ENCODE peak calls at places on chromosomes 11 and 22, in four cellular contexts. One of them, this sample, is unnamed.

GRCh38 chr11:86228967-86229330 is 15.6 kb upstream of the EED start:
- DNase-seq in pancreas: no peak
- DNase-seq in tibial nerve: no peak
- DNase-seq in GM23248: no peak
- DNase-seq in this sample: no peak

GRCh38 chr11:57567512-57568329 is at the start of gene UBE2L6:
- DNase-seq in tibial nerve: peak; percentile 40
- DNase-seq in GM23248: peak; percentile 90
- DNase-seq in pancreas: peak; percentile 84
- DNase-seq in this sample: peak; percentile 53

GRCh38 chr22:22666307-22667091 is 22.1 kb downstream of the GGTLC2 start:
- DNase-seq in pancreas: no peak
- DNase-seq in tibial nerve: no peak
- DNase-seq in GM23248: peak; percentile 60
- DNase-seq in this sample: peak; percentile 71

GRCh38 chr11:2517016-2517385 is 72.2 kb downstream of the KCNQ1 start:
- DNase-seq in GM23248: no peak
- DNase-seq in pancreas: peak; percentile 52
- DNase-seq in tibial nerve: no peak
- DNase-seq in this sample: peak; percentile 11

GRCh38 chr22:31646186-31647019 is 15.6 kb downstream of the PISD start:
- DNase-seq in pancreas: no peak
- DNase-seq in tibial nerve: no peak
- DNase-seq in GM23248: peak; percentile 95
- DNase-seq in this sample: no peak

GRCh38 chr11:59173080-59173963 is 1.4 kb downstream of the DTX4 start:
- DNase-seq in tibial nerve: no peak
- DNase-seq in pancreas: peak; percentile 78
- DNase-seq in GM23248: peak; percentile 49
- DNase-seq in this sample: peak; percentile 71

GRCh38 chr22:23431337-23432072 is 148.6 kb downstream of the IGLL1 start:
- DNase-seq in pancreas: no peak
- DNase-seq in tibial nerve: no peak
- DNase-seq in GM23248: no peak
- DNase-seq in this sample: no peak

GRCh38 chr22:22462813-22463567 is 45.6 kb downstream of the ZNF280B start:
- DNase-seq in pancreas: no peak
- DNase-seq in GM23248: peak; percentile 32
- DNase-seq in tibial nerve: no peak
- DNase-seq in this sample: no peak

GRCh38 chr11:61896665-61897386 is 5.5 kb upstream of the FADS3 start:
- DNase-seq in pancreas: no peak
- DNase-seq in tibial nerve: no peak
- DNase-seq in GM23248: no peak
- DNase-seq in this sample: no peak

GRCh38 chr11:103633037-103633788 is 403.2 kb upstream of the DDI1 start:
- DNase-seq in pancreas: no peak
- DNase-seq in tibial nerve: no peak
- DNase-seq in GM23248: peak; percentile 56
- DNase-seq in this sample: no peak

GRCh38 chr22:45450931-45451651 is 37.6 kb downstream of the RIBC2 start:
- DNase-seq in pancreas: no peak
- DNase-seq in GM23248: peak; percentile 91
- DNase-seq in tibial nerve: peak; percentile 76
- DNase-seq in this sample: no peak

GRCh38 chr22:42641801-42642413 is 1.5 kb upstream of the ATP5MGL start:
- DNase-seq in pancreas: no peak
- DNase-seq in GM23248: no peak
- DNase-seq in tibial nerve: no peak
- DNase-seq in this sample: no peak

GRCh38 chr22:25223269-25223850 is 3.9 kb downstream of the CRYBB2 start:
- DNase-seq in pancreas: no peak
- DNase-seq in tibial nerve: no peak
- DNase-seq in GM23248: no peak
- DNase-seq in this sample: no peak

GRCh38 chr11:92269021-92269420 is 44.4 kb downstream of the FAT3 start:
- DNase-seq in GM23248: peak; percentile 64
- DNase-seq in pancreas: no peak
- DNase-seq in tibial nerve: no peak
- DNase-seq in this sample: no peak

GRCh38 chr22:10727393-10727792 is 4800.6 kb upstream of the OR11H1 start:
- DNase-seq in GM23248: no peak
- DNase-seq in tibial nerve: no peak
- DNase-seq in pancreas: no peak
- DNase-seq in this sample: no peak
- H3K9me3 ChIP-seq in GM23248: no peaks in the 10 kb centered on the region
- H3K9me3 ChIP-seq in tibial nerve: peaks cover 17% of the 10 kb centered on the region
- H3K9me3 ChIP-seq in pancreas: no peaks in the 10 kb centered on the region
- H3K9me3 ChIP-seq in this sample: peaks cover 96% of the 10 kb centered on the region

GRCh38 chr11:71065794-71066193 is 186.6 kb downstream of the SHANK2 start:
- DNase-seq in GM23248: no peak
- DNase-seq in tibial nerve: no peak
- DNase-seq in pancreas: no peak
- DNase-seq in this sample: no peak

GRCh38 chr11:71064702-71065515 is 187.5 kb downstream of the SHANK2 start:
- DNase-seq in pancreas: no peak
- DNase-seq in GM23248: no peak
- DNase-seq in tibial nerve: no peak
- DNase-seq in this sample: no peak

GRCh38 chr11:71062199-71062598 is 190.2 kb downstream of the SHANK2 start:
- DNase-seq in pancreas: no peak
- DNase-seq in tibial nerve: no peak
- DNase-seq in GM23248: no peak
- DNase-seq in this sample: no peak

GRCh38 chr11:71064183-71064582 is 188.2 kb downstream of the SHANK2 start:
- DNase-seq in pancreas: no peak
- DNase-seq in GM23248: no peak
- DNase-seq in tibial nerve: no peak
- DNase-seq in this sample: no peak

DNA sequence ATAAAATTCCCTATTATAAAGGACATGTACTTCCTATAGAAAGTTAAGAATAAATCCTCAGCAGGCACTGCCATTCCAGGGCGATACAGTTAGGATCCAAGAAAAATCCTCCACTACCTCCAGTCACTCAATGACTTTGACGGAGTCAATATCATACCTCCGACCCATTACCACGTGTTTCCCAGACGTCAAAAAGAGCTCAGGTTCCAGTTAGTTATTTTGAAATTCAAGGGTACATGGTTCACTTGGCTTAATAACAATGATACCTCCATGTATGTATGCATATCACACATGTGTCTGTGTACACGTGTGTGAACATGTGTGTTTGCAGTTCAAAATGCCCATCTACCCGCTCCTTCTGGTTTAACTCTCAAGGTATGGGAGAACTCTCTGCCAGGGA is 189.2 kb downstream of the SHANK2 start:
- DNase-seq in tibial nerve: no peak
- DNase-seq in GM23248: no peak
- DNase-seq in pancreas: no peak
- DNase-seq in this sample: no peak
- H3K9me3 ChIP-seq in tibial nerve: no peaks in the 10 kb centered on the region
- H3K9me3 ChIP-seq in GM23248: no peaks in the 10 kb centered on the region
- H3K9me3 ChIP-seq in pancreas: no peaks in the 10 kb centered on the region
- H3K9me3 ChIP-seq in this sample: no peaks in the 10 kb centered on the region

GRCh38 chr11:17371614-17372013 is 16.8 kb downstream of the KCNJ11 start:
- DNase-seq in GM23248: peak; percentile 44
- DNase-seq in pancreas: no peak
- DNase-seq in tibial nerve: no peak
- DNase-seq in this sample: no peak
- H3K9me3 ChIP-seq in GM23248: no peaks in the 10 kb centered on the region
- H3K9me3 ChIP-seq in pancreas: peaks cover 3% of the 10 kb centered on the region
- H3K9me3 ChIP-seq in tibial nerve: peaks cover 20% of the 10 kb centered on the region
- H3K9me3 ChIP-seq in this sample: peaks cover 52% of the 10 kb centered on the region

DNA sequence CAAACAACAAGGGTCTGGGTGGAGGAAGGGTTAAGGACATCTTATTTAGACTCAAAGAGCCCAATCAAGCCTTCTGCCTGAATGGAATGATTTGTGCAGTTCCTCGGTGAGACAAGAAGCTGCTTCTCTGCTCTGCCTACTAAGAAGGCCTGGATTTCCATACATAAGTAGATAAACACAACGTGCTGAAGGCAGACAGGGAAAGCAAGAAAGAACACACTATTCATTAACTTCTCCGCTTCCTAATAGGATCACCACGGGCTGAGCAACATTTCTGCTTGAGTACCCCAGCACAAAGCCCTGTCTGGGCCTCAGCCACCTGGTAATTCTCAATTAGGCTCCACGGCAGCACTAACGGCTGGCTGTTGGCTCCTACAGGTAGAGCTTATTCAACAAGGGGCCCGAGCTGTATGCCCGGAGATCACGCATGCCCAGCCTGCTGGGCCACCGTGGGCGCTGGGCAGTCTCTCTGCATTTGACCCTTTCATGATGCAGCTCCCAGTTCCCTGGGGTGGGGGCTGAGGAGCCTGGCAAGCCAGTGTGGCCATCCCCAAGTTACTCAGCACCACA is 1156.6 kb downstream of the TBC1D22A start:
- DNase-seq in tibial nerve: no peak
- DNase-seq in pancreas: no peak
- DNase-seq in GM23248: no peak
- DNase-seq in this sample: no peak
- H3K9me3 ChIP-seq in tibial nerve: no peaks in the 10 kb centered on the region
- H3K9me3 ChIP-seq in pancreas: no peaks in the 10 kb centered on the region
- H3K9me3 ChIP-seq in GM23248: no peaks in the 10 kb centered on the region
- H3K9me3 ChIP-seq in this sample: peaks cover 1% of the 10 kb centered on the region

DNA sequence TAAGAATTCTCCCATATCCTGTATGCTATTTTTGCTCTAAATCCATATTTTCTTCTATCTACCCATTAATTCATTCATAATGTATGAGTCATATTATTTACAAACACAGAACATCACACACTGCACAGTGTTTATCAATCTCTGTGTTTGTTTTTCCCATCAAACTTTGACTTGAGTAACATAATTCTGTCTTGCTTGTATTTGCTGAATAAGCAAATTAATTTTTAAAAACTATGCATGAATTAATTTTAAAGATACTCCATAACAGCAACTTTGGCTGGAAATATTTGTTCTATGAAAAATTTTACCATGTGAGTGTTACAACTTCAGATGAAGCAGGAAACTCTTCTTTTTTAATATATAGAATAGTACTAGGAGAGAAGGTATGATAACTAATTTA is 275.6 kb downstream of the GRM5 start:
- DNase-seq in pancreas: no peak
- DNase-seq in tibial nerve: no peak
- DNase-seq in GM23248: no peak
- DNase-seq in this sample: no peak
- H3K9me3 ChIP-seq in pancreas: no peaks in the 10 kb centered on the region
- H3K9me3 ChIP-seq in tibial nerve: no peaks in the 10 kb centered on the region
- H3K9me3 ChIP-seq in GM23248: no peaks in the 10 kb centered on the region
- H3K9me3 ChIP-seq in this sample: no peaks in the 10 kb centered on the region

GRCh38 chr11:67058506-67058905 is 1.9 kb downstream of the RHOD start:
- DNase-seq in pancreas: no peak
- DNase-seq in GM23248: no peak
- DNase-seq in tibial nerve: no peak
- DNase-seq in this sample: no peak
- H3K9me3 ChIP-seq in pancreas: no peaks in the 10 kb centered on the region
- H3K9me3 ChIP-seq in GM23248: no peaks in the 10 kb centered on the region
- H3K9me3 ChIP-seq in tibial nerve: no peaks in the 10 kb centered on the region
- H3K9me3 ChIP-seq in this sample: no peaks in the 10 kb centered on the region

GRCh38 chr22:47630741-47631534 is 868.5 kb downstream of the TBC1D22A start:
- DNase-seq in GM23248: no peak
- DNase-seq in tibial nerve: no peak
- DNase-seq in pancreas: no peak
- DNase-seq in this sample: no peak

GRCh38 chr22:47631571-47632102 is 869.2 kb downstream of the TBC1D22A start:
- DNase-seq in GM23248: no peak
- DNase-seq in tibial nerve: no peak
- DNase-seq in pancreas: no peak
- DNase-seq in this sample: no peak

GRCh38 chr22:47634342-47634741 is 871.9 kb downstream of the TBC1D22A start:
- DNase-seq in GM23248: no peak
- DNase-seq in pancreas: no peak
- DNase-seq in tibial nerve: no peak
- DNase-seq in this sample: no peak

GRCh38 chr22:47632646-47633045 is 870.2 kb downstream of the TBC1D22A start:
- DNase-seq in pancreas: no peak
- DNase-seq in tibial nerve: no peak
- DNase-seq in GM23248: no peak
- DNase-seq in this sample: no peak

GRCh38 chr22:47633111-47633510 is 870.7 kb downstream of the TBC1D22A start:
- DNase-seq in GM23248: no peak
- DNase-seq in pancreas: no peak
- DNase-seq in tibial nerve: no peak
- DNase-seq in this sample: no peak
- H3K9me3 ChIP-seq in GM23248: no peaks in the 10 kb centered on the region
- H3K9me3 ChIP-seq in pancreas: no peaks in the 10 kb centered on the region
- H3K9me3 ChIP-seq in tibial nerve: peaks cover 3% of the 10 kb centered on the region
- H3K9me3 ChIP-seq in this sample: no peaks in the 10 kb centered on the region

DNA sequence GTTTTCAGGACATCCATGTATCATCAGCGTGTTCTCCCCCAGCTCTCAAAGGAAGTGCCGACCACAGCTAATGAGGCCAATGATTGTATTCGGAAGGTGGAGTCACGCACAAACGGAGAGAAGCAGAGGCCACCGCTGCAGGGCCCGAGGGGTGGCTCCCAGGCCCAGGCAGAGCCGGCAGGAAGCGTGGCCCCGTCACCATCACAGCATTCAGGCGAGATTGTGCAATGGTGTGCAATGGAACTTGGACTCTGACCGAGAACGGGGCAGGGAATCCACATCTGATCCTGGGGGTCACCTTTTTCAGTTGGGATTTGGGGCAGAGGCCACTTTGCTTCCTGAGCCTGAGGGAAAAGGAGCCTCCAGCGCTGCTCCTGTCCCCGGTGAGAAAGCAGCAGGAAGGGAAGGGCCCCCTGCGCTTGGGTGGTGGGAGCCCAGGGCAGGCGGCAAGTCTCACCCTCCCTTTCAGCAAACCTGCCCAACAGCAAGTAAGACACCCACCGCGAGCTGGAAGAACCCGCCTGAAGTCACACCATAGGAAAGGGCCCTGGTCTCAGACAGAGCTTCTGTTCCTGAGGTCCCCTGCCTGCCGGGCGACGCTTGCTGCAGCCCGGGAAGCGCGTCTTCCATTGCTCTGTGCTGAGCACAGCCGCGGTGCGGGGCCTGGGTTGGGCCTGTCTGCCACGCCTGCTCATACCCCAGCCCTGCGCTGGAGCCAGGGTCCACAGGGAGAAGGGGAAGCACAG is 1430.7 kb downstream of the BRD1 start:
- DNase-seq in pancreas: no peak
- DNase-seq in tibial nerve: no peak
- DNase-seq in GM23248: no peak
- DNase-seq in this sample: no peak
- H3K9me3 ChIP-seq in pancreas: no peaks in the 10 kb centered on the region
- H3K9me3 ChIP-seq in tibial nerve: no peaks in the 10 kb centered on the region
- H3K9me3 ChIP-seq in GM23248: no peaks in the 10 kb centered on the region
- H3K9me3 ChIP-seq in this sample: no peaks in the 10 kb centered on the region

DNA sequence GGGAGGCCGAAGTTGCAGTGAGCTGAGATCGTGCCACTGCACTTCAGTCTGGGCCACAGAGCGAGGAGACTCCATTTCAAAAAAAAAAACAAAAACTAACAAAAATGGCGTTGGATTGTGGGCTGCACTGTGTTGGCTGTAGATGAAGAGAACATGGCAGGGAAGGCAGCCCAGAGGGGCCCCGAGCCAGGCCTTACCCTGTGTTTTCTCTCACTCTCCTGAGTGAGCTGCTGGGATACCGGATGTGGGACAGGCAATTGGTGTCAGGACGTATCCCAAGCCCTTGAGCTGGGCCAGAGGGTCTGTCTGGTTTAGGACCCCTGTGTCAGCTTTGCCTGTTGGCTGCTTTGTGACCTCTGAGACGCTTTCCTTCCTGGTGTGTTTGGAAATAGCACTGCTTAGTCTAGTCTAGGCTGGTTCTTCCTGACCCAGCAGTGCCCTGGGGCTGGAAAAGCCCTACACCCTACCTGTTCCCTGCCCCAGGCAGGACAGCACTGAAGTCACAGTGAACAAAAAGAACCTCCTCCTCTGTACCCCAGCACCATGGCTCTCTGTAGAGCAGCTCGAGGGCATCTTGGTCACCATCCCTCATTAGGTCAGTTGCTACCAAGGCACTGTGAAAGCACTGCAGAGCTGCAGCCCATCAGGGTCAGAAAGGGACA is 17.8 kb downstream of the CHADL start:
- DNase-seq in GM23248: no peak
- DNase-seq in pancreas: no peak
- DNase-seq in tibial nerve: no peak
- DNase-seq in this sample: no peak
- H3K9me3 ChIP-seq in GM23248: no peaks in the 10 kb centered on the region
- H3K9me3 ChIP-seq in pancreas: no peaks in the 10 kb centered on the region
- H3K9me3 ChIP-seq in tibial nerve: no peaks in the 10 kb centered on the region
- H3K9me3 ChIP-seq in this sample: no peaks in the 10 kb centered on the region